ENCODE peak calls at places on chromosome 22, in ten cellular contexts. R is adrenal gland, C is omental fat pad, D is GM12865, S is astrocyte of the spinal cord, Y is lower lobe of right lung, K is BE2C, J is progenitor cell of endocrine pancreas, E is sigmoid colon, P is HFFc6. Z is an unnamed sample.

GRCh38 chr22:39493759-39494158 is 8.3 kb upstream of the MIEF1 start:
- DNase-seq in R (no peak), C (no peak), D (no peak), S (peak), Y (peak), K (no peak), J (no peak), E (no peak), P (peak), Z (no peak)

GRCh38 chr22:30636226-30637077 is 871 bp downstream of the SLC35E4 start:
- DNase-seq in R (peak), C (no peak), D (peak), S (peak), Y (peak), K (peak), J (no peak), E (no peak), P (no peak), Z (no peak)

GRCh38 chr22:36027579-36027959 is 1.1 kb downstream of the RBFOX2 start:
- DNase-seq in R (peak), C (no peak), D (peak), S (no peak), Y (no peak), K (no peak), J (no peak), E (peak), P (no peak), Z (no peak)

GRCh38 chr22:45812910-45813309 is 141.3 kb downstream of the ATXN10 start:
- DNase-seq in R (peak), C (no peak), D (no peak), S (no peak), Y (no peak), K (no peak), J (no peak), E (no peak), P (no peak), Z (no peak)

GRCh38 chr22:25120093-25120561 is 79.5 kb upstream of the CRYBB3 start:
- DNase-seq in R (peak), C (no peak), D (no peak), S (no peak), Y (peak), K (no peak), J (no peak), E (no peak), P (no peak), Z (no peak)

GRCh38 chr22:29243874-29244446 is 23.8 kb downstream of the RHBDD3 start:
- DNase-seq in R (no peak), C (no peak), D (no peak), S (no peak), Y (no peak), K (no peak), J (no peak), E (peak), P (no peak), Z (no peak)

GRCh38 chr22:35305525-35306070 is 5.9 kb downstream of the TOM1 start:
- DNase-seq in R (no peak), C (no peak), D (no peak), S (peak), Y (no peak), K (no peak), J (no peak), E (no peak), P (no peak), Z (no peak)

GRCh38 chr22:45707605-45708004 is 36.0 kb downstream of the ATXN10 start:
- DNase-seq in R (no peak), C (no peak), D (no peak), S (no peak), Y (no peak), K (no peak), J (no peak), E (no peak), P (no peak), Z (no peak)

GRCh38 chr22:42188808-42189447 is 58.3 kb upstream of the CYP2D6 start:
- DNase-seq in R (no peak), C (no peak), D (no peak), S (peak), Y (no peak), K (no peak), J (no peak), E (no peak), P (peak), Z (no peak)

GRCh38 chr22:29190051-29190450 is 15.6 kb upstream of the EMID1 start:
- DNase-seq in R (no peak), C (no peak), D (no peak), S (no peak), Y (no peak), K (no peak), J (no peak), E (no peak), P (no peak), Z (no peak)

GRCh38 chr22:36398602-36399472 is 11.1 kb upstream of the MYH9 start:
- DNase-seq in R (no peak), C (no peak), D (no peak), S (peak), Y (no peak), K (no peak), J (no peak), E (no peak), P (peak), Z (no peak)

GRCh38 chr22:48403521-48403921 is 1424.2 kb downstream of the BRD1 start:
- DNase-seq in R (no peak), C (no peak), D (no peak), S (no peak), Y (no peak), K (no peak), J (no peak), E (no peak), P (no peak), Z (no peak)

GRCh38 chr22:21861856-21862255 is 5.6 kb downstream of the MAPK1 start:
- DNase-seq in R (no peak), C (no peak), D (no peak), S (no peak), Y (no peak), K (no peak), J (no peak), E (no peak), P (no peak), Z (no peak)

GRCh38 chr22:27686534-27686933 is 115.0 kb downstream of the MN1 start:
- DNase-seq in R (peak), C (no peak), D (no peak), S (peak), Y (no peak), K (peak), J (no peak), E (peak), P (peak), Z (no peak)

GRCh38 chr22:30185129-30185528 is 61.4 kb downstream of the LIF start:
- DNase-seq in R (no peak), C (no peak), D (no peak), S (no peak), Y (no peak), K (no peak), J (no peak), E (no peak), P (no peak), Z (no peak)

GRCh38 chr22:49512471-49512870 is 315.2 kb downstream of the BRD1 start:
- DNase-seq in R (no peak), C (no peak), D (no peak), S (no peak), Y (no peak), K (no peak), J (no peak), E (no peak), P (no peak), Z (no peak)

GRCh38 chr22:21713428-21714058 is 22.1 kb downstream of the YPEL1 start:
- DNase-seq in R (no peak), C (no peak), D (no peak), S (no peak), Y (no peak), K (no peak), J (no peak), E (no peak), P (no peak), Z (no peak)

GRCh38 chr22:44391481-44392445 is 79.0 kb upstream of the SHISAL1 start:
- DNase-seq in R (no peak), C (no peak), D (no peak), S (no peak), Y (no peak), K (peak), J (no peak), E (peak), P (no peak), Z (no peak)

GRCh38 chr22:26079009-26079408 is 90.3 kb upstream of the SEZ6L start:
- DNase-seq in R (no peak), C (no peak), D (no peak), S (no peak), Y (no peak), K (no peak), J (no peak), E (no peak), P (no peak), Z (no peak)

GRCh38 chr22:50049299-50050195 is 8.6 kb downstream of the TTLL8 start:
- DNase-seq in R (no peak), C (no peak), D (no peak), S (no peak), Y (no peak), K (peak), J (no peak), E (no peak), P (no peak), Z (no peak)

GRCh38 chr22:47602732-47603131 is 840.3 kb downstream of the TBC1D22A start:
- DNase-seq in R (no peak), C (no peak), D (no peak), S (no peak), Y (no peak), K (no peak), J (no peak), E (peak), P (no peak), Z (no peak)

GRCh38 chr22:47697861-47698260 is 935.4 kb downstream of the TBC1D22A start:
- DNase-seq in R (no peak), C (no peak), D (no peak), S (no peak), Y (no peak), K (no peak), J (no peak), E (no peak), P (no peak), Z (no peak)

GRCh38 chr22:38927033-38927789 is 30.2 kb upstream of the APOBEC3A start:
- DNase-seq in R (peak), C (no peak), D (peak), S (peak), Y (peak), K (peak), J (peak), E (peak), P (peak), Z (peak)

GRCh38 chr22:48807155-48807554 is 1020.5 kb downstream of the BRD1 start:
- DNase-seq in R (no peak), C (no peak), D (no peak), S (no peak), Y (no peak), K (no peak), J (no peak), E (no peak), P (no peak), Z (no peak)

GRCh38 chr22:48780597-48781277 is 1046.9 kb downstream of the BRD1 start:
- DNase-seq in R (no peak), C (no peak), D (no peak), S (no peak), Y (no peak), K (no peak), J (no peak), E (peak), P (no peak), Z (no peak)

GRCh38 chr22:23386245-23386631 is 193.9 kb downstream of the IGLL1 start:
- DNase-seq in R (no peak), C (no peak), D (no peak), S (no peak), Y (no peak), K (no peak), J (no peak), E (no peak), P (no peak), Z (no peak)
- TF ChIP-seq CTCF in R (no peak), C (no peak), D (no peak), S (no peak), Y (no peak), K (no peak), J (no peak), E (no peak), P (peak), Z (peak)

DNA sequence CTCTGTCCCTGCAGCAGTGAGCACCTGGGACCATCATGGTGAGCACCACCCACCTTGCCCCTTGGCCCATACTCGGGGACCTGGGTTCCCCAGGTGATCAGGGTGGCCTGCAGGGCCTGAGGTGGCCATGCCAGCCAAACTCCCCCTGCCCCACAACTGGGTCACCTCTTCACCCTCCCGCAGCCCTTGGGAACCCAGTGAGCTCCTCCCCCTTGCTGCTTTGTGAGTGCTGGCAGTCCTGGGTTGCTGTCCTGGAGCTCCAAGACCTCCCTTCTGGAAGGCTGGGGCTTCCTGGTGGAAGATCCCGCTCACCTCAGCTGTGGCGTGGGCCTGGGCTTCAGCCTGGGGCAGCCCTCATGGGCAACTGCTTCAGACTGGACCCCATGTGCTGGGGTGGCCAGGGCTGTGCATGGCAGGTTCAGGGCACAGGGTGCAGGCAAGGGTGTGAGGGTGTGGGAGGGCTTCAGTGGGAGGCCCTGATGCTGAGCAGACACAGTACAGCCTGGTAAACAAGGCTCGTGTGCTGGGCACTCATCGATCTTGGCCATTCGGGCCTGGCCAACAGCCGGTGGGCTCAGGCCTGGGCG is 57.6 kb downstream of the RTN4R start:
- DNase-seq in R (no peak), C (no peak), D (no peak), S (no peak), Y (no peak), K (no peak), J (no peak), E (no peak), P (no peak), Z (no peak)
- TF ChIP-seq CTCF in R (no peak), C (no peak), D (no peak), S (no peak), Y (no peak), K (no peak), J (no peak), E (no peak), P (no peak), Z (no peak)

DNA sequence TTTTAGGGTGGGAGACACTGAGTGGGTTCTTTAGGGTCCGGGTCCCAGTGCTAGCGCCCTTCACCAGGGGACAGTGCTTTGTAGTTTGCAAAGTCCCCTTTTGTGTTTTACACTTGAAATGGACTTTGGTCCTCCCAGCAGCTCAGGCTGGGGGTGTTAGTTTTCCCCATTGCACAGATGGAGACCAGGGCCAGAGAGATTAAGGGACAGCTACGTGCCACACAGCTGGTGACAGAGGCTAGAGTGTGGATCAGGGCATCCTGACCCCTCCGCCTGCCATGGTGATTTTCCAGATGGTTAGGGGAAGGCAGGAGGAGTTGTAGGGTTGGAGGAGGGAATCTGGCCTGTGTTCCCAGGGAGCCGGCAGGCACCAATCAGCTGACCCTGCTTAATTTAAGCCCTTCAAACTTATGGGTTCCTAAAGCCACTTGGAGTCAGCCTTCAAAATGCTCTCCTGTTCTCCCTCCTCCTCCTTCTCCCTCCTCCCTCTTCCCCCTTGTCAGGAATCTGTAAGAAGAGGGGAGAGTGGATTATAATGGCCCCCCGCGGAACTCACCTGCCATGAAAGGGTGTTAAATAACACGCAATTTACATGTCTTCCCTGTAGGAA is 22.5 kb upstream of the MPPED1 start:
- DNase-seq in R (no peak), C (no peak), D (no peak), S (no peak), Y (peak), K (no peak), J (no peak), E (no peak), P (no peak), Z (no peak)
- TF ChIP-seq CTCF in R (no peak), C (no peak), D (no peak), S (no peak), Y (no peak), K (no peak), J (no peak), E (no peak), P (no peak), Z (no peak)

DNA sequence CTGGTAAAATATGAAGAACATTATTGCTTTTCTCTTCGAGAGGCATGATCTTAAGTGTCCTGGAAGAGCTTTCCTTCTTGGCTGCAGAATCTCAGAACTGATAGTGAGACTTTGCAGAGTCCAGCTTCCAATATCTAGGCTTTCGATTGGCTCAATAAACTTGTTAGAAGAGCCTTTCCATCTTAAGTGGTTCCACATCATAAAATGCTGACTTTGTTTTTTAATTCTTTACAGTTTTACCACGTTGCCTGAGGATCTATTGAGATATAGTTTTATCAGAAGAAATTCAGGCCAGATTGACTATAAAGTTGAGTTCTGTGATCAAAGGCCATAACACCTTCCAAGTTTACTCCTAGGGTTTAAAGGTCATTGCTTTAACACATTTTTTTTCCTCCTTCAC is 15.6 kb upstream of the DNAJB7 start:
- DNase-seq in R (no peak), C (no peak), D (no peak), S (no peak), Y (no peak), K (no peak), J (no peak), E (no peak), P (no peak), Z (no peak)
- TF ChIP-seq CTCF in R (no peak), C (no peak), D (no peak), S (no peak), Y (no peak), K (no peak), J (no peak), E (no peak), P (no peak), Z (no peak)

DNA sequence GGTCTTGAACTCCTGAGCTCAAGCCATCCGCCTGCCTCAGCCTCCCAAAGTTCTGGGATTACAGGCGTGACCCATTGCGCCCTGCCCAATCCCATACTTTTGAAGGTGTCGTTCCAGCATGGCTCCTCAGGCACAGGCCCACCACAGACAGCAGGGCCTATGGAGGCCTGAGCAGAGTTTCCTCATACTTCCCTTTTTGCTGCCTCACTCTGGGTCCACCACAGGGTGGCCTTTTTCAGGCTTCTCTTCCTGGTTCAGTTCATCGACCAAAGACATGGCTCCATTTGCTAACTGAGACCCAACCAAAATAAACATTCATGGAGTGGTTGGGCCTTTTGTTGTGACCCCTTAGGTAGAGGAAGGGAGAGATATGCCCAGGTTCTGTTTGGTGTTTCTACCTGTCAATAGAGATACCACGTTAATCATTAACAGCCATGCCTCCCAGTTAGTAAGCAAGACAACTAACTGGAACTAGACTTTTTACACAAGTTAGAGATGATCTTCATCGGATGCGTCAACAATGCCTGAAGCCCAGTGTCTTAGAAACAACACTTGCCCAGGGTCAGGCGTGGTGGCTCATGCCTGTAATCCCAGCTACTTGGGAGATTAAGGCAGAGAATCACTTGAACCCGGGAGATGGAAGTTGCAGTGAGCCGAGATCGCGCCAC is 35.1 kb downstream of the TRIOBP start:
- DNase-seq in R (no peak), C (no peak), D (no peak), S (no peak), Y (no peak), K (no peak), J (no peak), E (no peak), P (no peak), Z (no peak)
- TF ChIP-seq CTCF in R (no peak), C (no peak), D (no peak), S (no peak), Y (no peak), K (peak), J (peak), E (no peak), P (peak), Z (no peak)